ENCODE peak calls at places on chromosomes 6 and 20, in five cellular contexts. O is K562, S is H1, T is GM12878, L is GM12891. K is an unnamed sample.
A peak's percentile ranks its signal among the peaks of the same experiment; 100 is the strongest.

GRCh38 chr6:4021862-4022715 is 56.8 kb downstream of the FAM217A start:
- DNase-seq in S (no peak), L (no peak), O (no peak), T (no peak), K (no peak)

GRCh38 chr6:20203561-20204528 is 8.4 kb downstream of the MBOAT1 start:
- DNase-seq in T (no peak), S (no peak), O (no peak), L (no peak), K (no peak)

GRCh38 chr20:11103866-11104265 is 430.1 kb upstream of the JAG1 start:
- DNase-seq in S (no peak), T (no peak), O (no peak), L (no peak), K (no peak)

GRCh38 chr6:119105262-119105661 is 26.8 kb upstream of the FAM184A start:
- DNase-seq in O (no peak), L (no peak), T (no peak), S (no peak), K (no peak)

GRCh38 chr6:54192993-54193392 is 81.8 kb downstream of the MLIP start:
- DNase-seq in S (no peak), O (no peak), T (no peak), L (no peak), K (no peak)

GRCh38 chr6:87907521-87907920 is 140.1 kb upstream of the SPACA1 start:
- DNase-seq in S (no peak), L (no peak), T (peak; percentile 63), O (no peak), K (no peak)

GRCh38 chr6:166419268-166419667 is 36.5 kb upstream of the MPC1 start:
- DNase-seq in T (peak; percentile 71), S (no peak), L (peak; percentile 59), O (no peak), K (no peak)

GRCh38 chr20:63284544-63284949 is 8.4 kb upstream of the COL20A1 start:
- DNase-seq in T (no peak), L (no peak), S (no peak), O (no peak), K (no peak)

GRCh38 chr20:38073307-38074010 is 39.9 kb downstream of the RPRD1B start:
- DNase-seq in S (no peak), L (no peak), O (peak; percentile 61), T (no peak), K (no peak)

GRCh38 chr6:53627391-53628218 is 38.0 kb downstream of the KLHL31 start:
- DNase-seq in T (no peak), S (no peak), L (no peak), O (no peak), K (no peak)

GRCh38 chr20:63554361-63555278 is 661 bp downstream of the FNDC11 start:
- DNase-seq in S (no peak), T (no peak), L (no peak), O (no peak), K (no peak)

GRCh38 chr6:130600880-130601341 is 226.3 kb upstream of the SMLR1 start:
- DNase-seq in O (no peak), S (no peak), T (no peak), L (no peak), K (no peak)

GRCh38 chr20:20340443-20340842 is 27.5 kb upstream of the INSM1 start:
- DNase-seq in T (no peak), O (no peak), L (no peak), S (no peak), K (no peak)

GRCh38 chr6:20497200-20497820 is 36.9 kb upstream of the CDKAL1 start:
- DNase-seq in O (no peak), L (no peak), T (no peak), S (no peak), K (no peak)

GRCh38 chr20:50295762-50296449 is 105.3 kb downstream of the CEBPB start:
- DNase-seq in S (no peak), T (no peak), L (no peak), O (no peak), K (no peak)

GRCh38 chr6:19692506-19693298 is 144.5 kb upstream of the ID4 start:
- DNase-seq in S (no peak), O (no peak), T (no peak), L (no peak), K (no peak)

GRCh38 chr6:89977808-89978748 is 83.8 kb downstream of the GJA10 start:
- DNase-seq in O (no peak), L (no peak), S (no peak), T (no peak), K (no peak)

GRCh38 chr6:30150151-30150550 is 10.9 kb downstream of the TRIM10 start:
- DNase-seq in T (no peak), O (no peak), S (no peak), L (no peak), K (no peak)

GRCh38 chr20:3925113-3925695 is 36.0 kb downstream of the PANK2 start:
- DNase-seq in L (no peak), T (no peak), O (no peak), S (no peak), K (no peak)

GRCh38 chr6:73144516-73144915 is 80.8 kb downstream of the KHDC1L start:
- DNase-seq in T (no peak), S (no peak), L (no peak), O (no peak), K (no peak)

GRCh38 chr6:16762547-16763477 is 1.6 kb upstream of the ATXN1 start:
- DNase-seq in O (peak; percentile 63), T (no peak), S (no peak), L (peak; percentile 26), K (no peak)

GRCh38 chr6:167706313-167707109 is 120.2 kb upstream of the AFDN start:
- DNase-seq in L (peak; percentile 65), T (peak; percentile 33), S (no peak), O (no peak), K (no peak)

GRCh38 chr6:72968704-72969103 is 256.6 kb downstream of the KHDC1L start:
- DNase-seq in O (no peak), T (no peak), S (no peak), L (no peak), K (no peak)

GRCh38 chr20:24289737-24290481 is 179.5 kb upstream of the SYNDIG1 start:
- DNase-seq in S (no peak), O (no peak), L (no peak), T (no peak), K (no peak)

GRCh38 chr6:164286021-164286420 is 871.5 kb downstream of the QKI start:
- DNase-seq in L (no peak), T (no peak), S (no peak), O (no peak), K (no peak)

GRCh38 chr6:152669894-152670293 is 27.8 kb upstream of the MYCT1 start:
- DNase-seq in L (no peak), T (no peak), O (no peak), S (no peak), K (no peak)

GRCh38 chr6:82408952-82409421 is 45.4 kb downstream of the TPBG start:
- DNase-seq in S (no peak), L (no peak), O (no peak), T (no peak), K (no peak)

GRCh38 chr6:93932175-93932574 is 512.8 kb upstream of the EPHA7 start:
- DNase-seq in T (no peak), L (no peak), S (no peak), O (no peak), K (no peak)

DNA sequence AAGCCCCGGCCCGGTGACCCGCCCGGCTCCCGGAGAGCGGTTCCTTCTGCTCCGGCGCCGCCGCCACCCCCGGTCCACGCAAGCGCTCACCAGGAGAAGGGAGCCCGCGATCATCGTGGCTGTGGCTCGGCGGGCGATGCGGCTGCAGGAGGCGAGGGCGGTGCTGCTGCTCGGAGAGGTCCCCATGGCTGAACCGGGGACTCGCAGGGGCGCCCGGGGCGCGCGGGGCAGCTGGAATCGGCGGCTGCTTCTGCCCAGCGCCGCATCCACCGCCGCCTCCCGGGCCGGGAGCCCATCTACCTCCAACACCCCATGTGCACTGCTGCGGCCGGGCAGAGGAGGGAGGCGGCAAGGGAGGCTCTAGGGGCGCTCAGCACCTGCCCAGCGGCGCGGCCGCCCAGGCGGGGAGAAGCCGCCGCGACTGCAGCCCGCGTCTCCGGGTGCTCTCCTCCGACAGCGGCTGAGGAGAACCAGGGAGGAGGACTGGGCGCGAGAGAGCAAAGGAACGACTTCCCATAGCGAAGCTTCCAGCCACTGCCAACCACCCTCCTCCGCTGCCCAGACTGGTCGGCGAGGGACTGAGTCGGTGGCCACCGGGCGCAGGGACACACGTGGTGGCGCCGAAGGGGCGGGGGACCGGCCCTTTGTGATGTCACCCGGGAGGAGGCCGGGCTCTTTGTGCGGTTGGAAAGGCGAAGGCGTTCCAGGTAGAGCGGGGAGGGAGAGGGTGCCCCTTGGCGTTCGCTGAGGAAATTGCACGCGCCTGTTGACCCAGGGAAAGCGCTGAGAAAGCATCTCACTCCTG is at the start of gene TNFRSF21:
- DNase-seq in L (peak; percentile 86), O (peak; percentile 97), S (peak; percentile 81), T (peak; percentile 32), K (peak; percentile 73)
- TF ChIP-seq POLR2A in L (no peak), O (peak; percentile 63), S (peak; percentile 97), T (no peak), K (no peak)

DNA sequence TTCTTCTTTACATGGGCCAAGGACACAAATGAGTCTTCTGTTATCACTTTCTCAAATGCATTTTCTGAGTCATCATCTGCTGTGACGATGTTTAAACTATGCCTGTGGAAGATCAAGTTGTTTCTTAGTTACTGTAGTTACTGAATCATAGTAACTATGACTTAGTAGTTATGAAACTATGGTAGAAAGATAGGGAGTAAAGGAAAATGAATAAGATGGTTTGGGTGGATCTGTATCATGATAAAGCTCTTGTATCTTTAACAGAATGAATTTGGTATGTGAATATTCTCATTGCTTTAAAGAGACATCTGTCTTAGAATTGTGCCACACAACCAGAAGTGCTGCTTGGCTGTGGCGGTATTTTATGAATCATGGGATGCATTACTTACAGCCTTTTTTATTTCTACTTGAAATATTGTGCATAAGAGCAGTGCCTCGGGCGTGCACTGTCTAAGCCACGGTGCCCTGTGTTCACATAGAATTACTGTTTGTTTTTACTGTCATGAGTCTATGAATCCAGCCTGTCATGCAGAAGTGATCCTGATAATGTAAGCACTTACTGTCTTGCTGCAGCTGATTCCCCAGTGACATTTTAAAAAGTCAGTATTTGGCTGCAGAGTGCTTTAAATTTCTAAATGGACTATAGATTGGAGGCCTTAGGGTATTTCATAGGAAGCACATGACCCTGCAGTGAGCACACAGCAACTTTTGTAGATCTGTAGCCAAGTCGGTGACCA is 215.2 kb downstream of the TMEM242 start:
- DNase-seq in O (peak; percentile 65), L (no peak), S (no peak), T (no peak), K (no peak)
- TF ChIP-seq TAF1 in O (no peak), L (no peak), S (no peak), T (no peak), K (no peak)

GRCh38 chr6:17842934-17843821 is 136.5 kb upstream of the NUP153 start:
- DNase-seq in T (no peak), O (peak; percentile 40), S (no peak), L (no peak), K (no peak)
- TF ChIP-seq POLR2A in T (no peak), O (no peak), S (no peak), L (no peak), K (no peak)

GRCh38 chr6:7085911-7086310 is 21.9 kb upstream of the RREB1 start:
- DNase-seq in O (no peak), L (no peak), S (no peak), T (no peak), K (no peak)

GRCh38 chr6:7088076-7088742 is 19.6 kb upstream of the RREB1 start:
- DNase-seq in T (no peak), S (no peak), O (no peak), L (no peak), K (no peak)

GRCh38 chr6:7087066-7087465 is 20.7 kb upstream of the RREB1 start:
- DNase-seq in O (no peak), S (no peak), T (no peak), L (no peak), K (no peak)

GRCh38 chr6:7086488-7086887 is 21.3 kb upstream of the RREB1 start:
- DNase-seq in L (peak; percentile 26), O (no peak), S (no peak), T (peak; percentile 66), K (no peak)

GRCh38 chr6:7087491-7087979 is 20.2 kb upstream of the RREB1 start:
- DNase-seq in O (no peak), L (no peak), T (peak; percentile 36), S (no peak), K (no peak)
- TF ChIP-seq TAF1 in O (no peak), L (peak; percentile 24), T (no peak), S (no peak), K (no peak)